ENCODE peak calls at places on chromosomes 12 and 14, in six cellular contexts. T is WERI-Rb-1, E is cardiac fibroblast, K is astrocyte of the cerebellum, I is GM06990, A is type B pancreatic cell. Y is an unnamed sample.

GRCh38 chr12:120115692-120116442 is 686 bp downstream of the RAB35 start:
- DNase-seq in T (peak; percentile 46), E (peak; percentile 55), K (no peak), I (peak; percentile 61), A (no peak), Y (no peak)

GRCh38 chr12:128932521-128932920 is 79.2 kb downstream of the GLT1D1 start:
- DNase-seq in T (no peak), E (no peak), K (no peak), I (no peak), A (no peak), Y (no peak)

GRCh38 chr14:42517786-42518530 is 911.3 kb downstream of the LRFN5 start:
- DNase-seq in T (no peak), E (no peak), K (no peak), I (no peak), A (no peak), Y (no peak)

GRCh38 chr14:95226801-95227200 is 69.5 kb upstream of the DICER1 start:
- DNase-seq in T (no peak), E (no peak), K (no peak), I (no peak), A (no peak), Y (no peak)

GRCh38 chr12:34601689-34602088 is 579.4 kb downstream of the ALG10 start:
- DNase-seq in T (no peak), E (no peak), K (no peak), I (no peak), A (no peak), Y (no peak)

GRCh38 chr14:26068060-26068459 is 529.8 kb downstream of the NOVA1 start:
- DNase-seq in T (no peak), E (no peak), K (no peak), I (no peak), A (no peak), Y (no peak)

GRCh38 chr12:76720068-76720467 is 43.8 kb upstream of the ZDHHC17 start:
- DNase-seq in T (no peak), E (peak; percentile 80), K (no peak), I (no peak), A (no peak), Y (no peak)

GRCh38 chr14:34220921-34221320 is 241.1 kb downstream of the SPTSSA start:
- DNase-seq in T (no peak), E (no peak), K (no peak), I (no peak), A (no peak), Y (peak; percentile 66)

GRCh38 chr12:27013606-27014084 is 539 bp downstream of the TM7SF3 start:
- DNase-seq in T (peak; percentile 19), E (peak; percentile 49), K (no peak), I (no peak), A (no peak), Y (no peak)

GRCh38 chr12:26338574-26339572 is 143.5 kb downstream of the SSPN start:
- DNase-seq in T (no peak), E (peak; percentile 69), K (no peak), I (no peak), A (no peak), Y (no peak)

GRCh38 chr14:20802341-20803084 is at the start of gene RNASE1:
- DNase-seq in T (no peak), E (peak; percentile 5), K (no peak), I (no peak), A (no peak), Y (no peak)

DNA sequence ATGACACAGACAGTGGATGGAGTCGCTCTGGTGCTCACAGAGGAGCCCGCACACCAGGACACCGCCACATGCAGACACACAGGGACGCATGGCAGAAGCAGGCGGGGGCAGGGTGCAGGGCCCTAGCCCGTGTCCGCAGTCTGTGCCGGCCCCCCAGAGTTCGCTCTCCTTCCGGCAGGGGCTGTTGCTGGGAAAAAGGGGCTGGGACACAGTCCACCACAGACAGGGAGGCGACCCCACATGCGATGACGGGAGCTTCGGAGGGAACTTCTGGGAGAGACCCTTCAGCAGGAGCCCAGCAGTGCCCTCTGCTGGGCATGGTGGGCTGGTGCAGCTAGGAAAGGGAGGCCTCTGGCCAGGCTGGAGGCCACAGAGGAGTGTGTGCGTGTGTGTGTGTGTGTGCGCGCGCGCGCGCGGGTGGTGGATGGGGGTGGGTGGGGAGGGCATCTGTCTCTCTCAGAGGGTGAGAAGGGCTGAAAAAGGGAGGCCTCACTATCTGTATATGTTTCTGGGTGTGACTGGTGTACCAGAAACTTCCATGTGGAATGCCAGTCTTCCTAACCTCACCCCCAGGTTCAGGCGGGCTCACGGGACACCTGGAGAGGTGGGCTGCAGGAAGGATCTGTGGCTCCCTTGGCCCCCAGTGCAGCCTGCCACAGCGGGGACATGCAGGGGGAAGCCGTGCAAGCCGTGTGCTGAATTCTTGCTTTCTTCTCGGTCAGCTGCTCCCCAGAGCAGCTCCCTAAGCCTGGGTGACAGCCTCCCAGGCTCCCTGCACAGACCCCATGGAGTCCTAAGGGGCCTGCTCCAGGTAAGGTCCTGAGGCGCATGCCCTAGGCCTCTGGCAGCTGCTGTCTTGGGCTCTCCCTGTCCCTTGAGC is 60.7 kb downstream of the PLEKHG3 start:
- DNase-seq in T (peak; percentile 86), E (peak; percentile 71), K (peak; percentile 33), I (peak; percentile 56), A (peak; percentile 84), Y (peak; percentile 83)
- TF ChIP-seq CTCF in T (peak; percentile 97), E (peak; percentile 96), K (peak; percentile 92), I (peak; percentile 95), A (peak; percentile 95), Y (peak; percentile 90)

GRCh38 chr14:78595797-78596196 is 425.6 kb downstream of the NRXN3 start:
- DNase-seq in T (peak; percentile 68), E (no peak), K (no peak), I (no peak), A (no peak), Y (no peak)
- TF ChIP-seq CTCF in T (peak; percentile 74), E (peak; percentile 26), K (peak; percentile 44), I (peak; percentile 48), A (peak; percentile 41), Y (no peak)

GRCh38 chr14:89841855-89842254 is 112.7 kb downstream of the EFCAB11 start:
- DNase-seq in T (no peak), E (no peak), K (no peak), I (no peak), A (no peak), Y (no peak)
- TF ChIP-seq CTCF in T (no peak), E (no peak), K (no peak), I (no peak), A (peak; percentile 17), Y (no peak)

GRCh38 chr14:63641473-63642228 is at the start of gene WDR89:
- DNase-seq in T (peak; percentile 98), E (peak; percentile 100), K (peak; percentile 99), I (peak; percentile 98), A (peak; percentile 95), Y (peak; percentile 90)
- TF ChIP-seq CTCF in T (peak; percentile 77), E (peak; percentile 79), K (peak; percentile 80), I (peak; percentile 72), A (peak; percentile 87), Y (peak; percentile 59)

DNA sequence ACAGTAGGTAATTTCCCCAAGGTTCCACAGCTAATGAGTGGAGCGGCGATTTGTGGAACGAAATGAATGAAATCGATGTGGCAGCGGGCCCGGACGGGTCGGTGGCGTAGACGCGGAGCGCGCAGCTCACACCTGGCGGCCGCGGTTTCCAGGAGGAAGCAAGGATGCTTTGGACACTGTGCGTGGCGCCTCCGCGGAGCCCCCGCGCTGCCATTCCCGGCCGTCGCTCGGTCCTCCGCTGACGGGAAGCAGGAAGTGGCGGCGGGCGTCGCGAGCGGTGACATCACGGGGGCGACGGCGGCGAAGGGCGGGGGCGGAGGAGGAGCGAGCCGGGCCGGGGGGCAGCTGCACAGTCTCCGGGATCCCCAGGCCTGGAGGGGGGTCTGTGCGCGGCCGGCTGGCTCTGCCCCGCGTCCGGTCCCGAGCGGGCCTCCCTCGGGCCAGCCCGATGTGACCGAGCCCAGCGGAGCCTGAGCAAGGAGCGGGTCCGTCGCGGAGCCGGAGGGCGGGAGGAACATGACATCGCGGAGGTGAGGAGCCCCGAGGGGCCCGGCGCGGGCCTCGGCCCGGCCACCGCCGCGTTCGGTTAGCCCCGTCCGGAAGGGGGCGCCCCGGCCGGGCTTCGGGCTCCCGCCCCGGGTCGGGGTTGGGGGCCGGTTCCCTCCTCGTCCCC is at the start of gene PTPN11:
- DNase-seq in T (peak; percentile 89), E (peak; percentile 81), K (peak; percentile 29), I (peak; percentile 91), A (peak; percentile 93), Y (peak; percentile 91)
- TF ChIP-seq CTCF in T (peak; percentile 63), E (no peak), K (peak; percentile 30), I (no peak), A (peak; percentile 81), Y (peak; percentile 13)

Y was measured in GM20000.